ENCODE peak calls at places on chromosomes 13 and 19, in five cellular contexts. E, Y, Q, D and U are unnamed samples.

GRCh38 chr19:19213822-19214558 is 2.2 kb downstream of the NCAN start:
- DNase-seq in E (peak), Y (no peak), Q (no peak), D (no peak), U (peak)

GRCh38 chr19:49064768-49065611 is at the start of gene NTF4:
- DNase-seq in E (peak), Y (peak), Q (no peak), D (no peak), U (no peak)

GRCh38 chr13:85930108-85930507 is 130.9 kb upstream of the SLITRK6 start:
- DNase-seq in E (no peak), Y (no peak), Q (no peak), D (no peak), U (no peak)

GRCh38 chr13:45996631-45997030 is 55.9 kb downstream of the ZC3H13 start:
- DNase-seq in E (no peak), Y (no peak), Q (no peak), D (no peak), U (no peak)

GRCh38 chr19:43420954-43421353 is 6.3 kb downstream of the TEX101 start:
- DNase-seq in E (no peak), Y (no peak), Q (no peak), D (no peak), U (no peak)

GRCh38 chr19:3463959-3464796 is 16.1 kb downstream of the SMIM24 start:
- DNase-seq in E (no peak), Y (no peak), Q (no peak), D (no peak), U (no peak)

GRCh38 chr19:54345938-54346386 is 7.0 kb upstream of the LILRA4 start:
- DNase-seq in E (no peak), Y (no peak), Q (no peak), D (no peak), U (peak)

GRCh38 chr19:35031072-35031881 is 1.0 kb downstream of the SCN1B start:
- DNase-seq in E (peak), Y (no peak), Q (no peak), D (peak), U (no peak)

GRCh38 chr13:106533101-106533939 is 2.1 kb downstream of the EFNB2 start:
- DNase-seq in E (peak), Y (peak), Q (no peak), D (peak), U (peak)

GRCh38 chr13:35379663-35380062 is 96.8 kb downstream of the MAB21L1 start:
- DNase-seq in E (no peak), Y (no peak), Q (no peak), D (no peak), U (no peak)

GRCh38 chr19:9799162-9799561 is 19.7 kb downstream of the FBXL12 start:
- DNase-seq in E (no peak), Y (no peak), Q (no peak), D (no peak), U (no peak)

GRCh38 chr19:5479958-5480357 is 24.7 kb downstream of the ZNRF4 start:
- DNase-seq in E (no peak), Y (no peak), Q (no peak), D (no peak), U (no peak)

GRCh38 chr19:2631213-2631821 is 71.2 kb downstream of the GNG7 start:
- DNase-seq in E (peak), Y (peak), Q (no peak), D (peak), U (peak)

GRCh38 chr13:41603917-41604316 is 146.6 kb downstream of the RGCC start:
- DNase-seq in E (peak), Y (no peak), Q (no peak), D (peak), U (no peak)

GRCh38 chr13:74675185-74675584 is 541.0 kb upstream of the KLF12 start:
- DNase-seq in E (peak), Y (no peak), Q (no peak), D (peak), U (no peak)

GRCh38 chr13:49512578-49512977 is 16.8 kb downstream of the PHF11 start:
- DNase-seq in E (no peak), Y (no peak), Q (no peak), D (no peak), U (no peak)

GRCh38 chr19:5484398-5485285 is 29.4 kb downstream of the ZNRF4 start:
- DNase-seq in E (peak), Y (no peak), Q (no peak), D (no peak), U (no peak)

GRCh38 chr19:4187313-4188122 is 5.0 kb downstream of the ANKRD24 start:
- DNase-seq in E (no peak), Y (no peak), Q (no peak), D (no peak), U (no peak)

GRCh38 chr19:5046339-5047039 is 77.6 kb downstream of the KDM4B start:
- DNase-seq in E (peak), Y (peak), Q (no peak), D (no peak), U (no peak)

GRCh38 chr13:48184260-48184659 is 48.7 kb upstream of the ITM2B start:
- DNase-seq in E (no peak), Y (no peak), Q (no peak), D (no peak), U (peak)

GRCh38 chr13:102769679-102770078 is 3.9 kb downstream of the TEX30 start:
- DNase-seq in E (no peak), Y (no peak), Q (no peak), D (peak), U (no peak)

GRCh38 chr19:15563325-15563794 is 51.7 kb upstream of the CYP4F8 start:
- DNase-seq in E (peak), Y (no peak), Q (no peak), D (no peak), U (no peak)

DNA sequence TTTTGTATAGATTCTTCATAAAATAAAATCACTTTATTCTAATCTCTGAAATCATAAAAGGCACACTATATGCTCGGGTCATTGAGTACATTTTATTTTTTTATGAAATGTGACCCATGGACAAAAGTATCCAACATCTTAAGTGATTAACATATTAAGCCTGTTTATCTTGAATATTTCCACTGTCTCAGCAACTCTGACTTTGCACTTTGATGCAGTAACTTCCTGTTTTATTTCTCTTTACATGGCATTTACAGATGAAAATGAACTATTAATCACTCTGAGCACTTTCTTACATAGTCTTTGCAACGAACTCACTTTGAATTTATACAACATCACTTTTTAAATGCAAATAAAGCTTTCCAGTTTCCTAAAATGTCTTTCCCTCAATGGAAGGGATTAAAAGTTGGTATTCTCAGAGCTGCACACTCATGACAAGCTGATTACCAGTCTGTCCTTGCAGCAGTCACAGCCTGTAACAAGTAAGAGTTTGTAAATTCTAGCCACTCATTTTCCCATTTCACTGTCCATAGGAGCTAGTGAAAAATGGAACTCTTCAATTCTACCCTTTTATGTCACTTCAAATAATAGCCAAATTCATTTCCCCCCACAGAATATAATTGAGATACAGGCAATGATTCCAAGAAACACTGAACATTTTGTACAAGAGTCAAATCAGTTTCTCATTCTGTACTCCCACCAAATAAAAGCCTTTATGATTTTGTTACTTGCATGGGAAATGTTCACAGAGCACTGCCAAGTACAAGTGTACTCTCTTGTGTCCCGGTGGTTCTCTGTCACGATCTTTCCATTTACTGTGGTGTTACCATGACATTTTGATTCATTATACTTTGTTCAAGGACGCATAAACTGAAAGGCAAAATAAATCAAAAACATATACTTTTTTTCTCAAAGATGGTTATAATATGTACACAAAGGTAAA is 1968.9 kb downstream of the PCDH9 start:
- DNase-seq in E (peak), Y (no peak), Q (no peak), D (peak), U (no peak)
- H3K4me3 ChIP-seq in E (peak), Y (no peak), Q (peak), D (no peak), U (no peak)

GRCh38 chr13:39012608-39013007 is 22.0 kb upstream of the STOML3 start:
- DNase-seq in E (peak), Y (no peak), Q (no peak), D (no peak), U (no peak)
- TF ChIP-seq CTCF in E (peak), Y (no peak), Q (no peak), D (no peak), U (no peak)

GRCh38 chr19:6490134-6490533 is 8.5 kb upstream of the DENND1C start:
- DNase-seq in E (no peak), Y (no peak), Q (no peak), D (no peak), U (no peak)
- H3K4me3 ChIP-seq in E (no peak), Y (no peak), Q (no peak), D (no peak), U (peak)

GRCh38 chr13:51960766-51961165 is 50.5 kb downstream of the ATP7B start:
- DNase-seq in E (no peak), Y (no peak), Q (no peak), D (no peak), U (no peak)

GRCh38 chr13:51957377-51958216 is 53.7 kb downstream of the ATP7B start:
- DNase-seq in E (no peak), Y (no peak), Q (no peak), D (no peak), U (no peak)

GRCh38 chr13:51961493-51962403 is 49.5 kb downstream of the ATP7B start:
- DNase-seq in E (no peak), Y (no peak), Q (no peak), D (no peak), U (no peak)

GRCh38 chr13:51958217-51958547 is 53.1 kb downstream of the ATP7B start:
- DNase-seq in E (no peak), Y (no peak), Q (no peak), D (no peak), U (no peak)

GRCh38 chr13:51959773-51960172 is 51.5 kb downstream of the ATP7B start:
- DNase-seq in E (no peak), Y (no peak), Q (no peak), D (no peak), U (peak)
- TF ChIP-seq CTCF in E (no peak), Y (no peak), Q (no peak), D (no peak), U (no peak)

GRCh38 chr19:40444181-40445005 is at the start of gene SERTAD3:
- DNase-seq in E (peak), Y (peak), Q (peak), D (peak), U (peak)

GRCh38 chr19:40443930-40444180 is 280 bp downstream of the SERTAD3 start:
- DNase-seq in E (no peak), Y (no peak), Q (no peak), D (peak), U (no peak)

GRCh38 chr19:40441719-40442253 is 2.3 kb downstream of the SERTAD3 start:
- DNase-seq in E (no peak), Y (no peak), Q (no peak), D (no peak), U (no peak)

GRCh38 chr19:40443131-40443929 is 805 bp downstream of the SERTAD3 start:
- DNase-seq in E (peak), Y (peak), Q (peak), D (peak), U (peak)

GRCh38 chr19:40442328-40443130 is 1.6 kb downstream of the SERTAD3 start:
- DNase-seq in E (no peak), Y (no peak), Q (no peak), D (no peak), U (peak)
- H3K4me3 ChIP-seq in E (peak), Y (peak), Q (peak), D (peak), U (peak)

GRCh38 chr13:22061806-22062391 is 391.0 kb downstream of the FGF9 start:
- DNase-seq in E (no peak), Y (no peak), Q (no peak), D (no peak), U (peak)

GRCh38 chr13:22063416-22064124 is 392.7 kb downstream of the FGF9 start:
- DNase-seq in E (no peak), Y (no peak), Q (no peak), D (no peak), U (no peak)

GRCh38 chr13:22062478-22063205 is 391.8 kb downstream of the FGF9 start:
- DNase-seq in E (no peak), Y (no peak), Q (no peak), D (peak), U (no peak)

GRCh38 chr13:22060187-22060586 is 389.3 kb downstream of the FGF9 start:
- DNase-seq in E (no peak), Y (no peak), Q (no peak), D (no peak), U (no peak)

GRCh38 chr13:22061371-22061805 is 390.5 kb downstream of the FGF9 start:
- DNase-seq in E (no peak), Y (no peak), Q (no peak), D (no peak), U (peak)
- TF ChIP-seq CTCF in E (no peak), Y (no peak), Q (no peak), D (no peak), U (peak)

GRCh38 chr19:7668842-7669241 is at the start of gene RETN:
- DNase-seq in E (no peak), Y (no peak), Q (no peak), D (no peak), U (no peak)
- H3K4me3 ChIP-seq in E (no peak), Y (peak), Q (no peak), D (no peak), U (no peak)

GRCh38 chr13:73286177-73286576 is 227.4 kb downstream of the KLF5 start:
- DNase-seq in E (no peak), Y (no peak), Q (no peak), D (no peak), U (no peak)
- TF ChIP-seq CTCF in E (peak), Y (no peak), Q (no peak), D (no peak), U (no peak)

GRCh38 chr13:97256343-97256783 is 34.2 kb downstream of the MBNL2 start:
- DNase-seq in E (no peak), Y (no peak), Q (no peak), D (peak), U (no peak)
- H3K4me3 ChIP-seq in E (no peak), Y (no peak), Q (no peak), D (no peak), U (no peak)